ENCODE peak calls at places on chromosomes 2 and 18, in six cellular contexts. J, F, E, Y, P and A are unnamed samples.

GRCh38 chr2:221518201-221518936 is 53.7 kb downstream of the EPHA4 start:
- DNase-seq in Y (no peak), E (no peak), F (no peak), J (no peak), P (no peak), A (no peak)

GRCh38 chr2:206936006-206936405 is 3.3 kb upstream of the CPO start:
- DNase-seq in F (no peak), J (no peak), P (no peak), Y (no peak), E (peak), A (no peak)

GRCh38 chr2:239109916-239110545 is 262.1 kb downstream of the TWIST2 start:
- DNase-seq in J (no peak), P (no peak), E (no peak), Y (no peak), F (no peak), A (no peak)

GRCh38 chr2:96847586-96847985 is 3.8 kb upstream of the ANKRD23 start:
- DNase-seq in F (no peak), J (no peak), P (no peak), E (no peak), Y (no peak), A (no peak)

GRCh38 chr2:72887032-72887835 is at the start of gene SPR:
- DNase-seq in Y (peak), E (peak), P (peak), J (peak), F (peak), A (peak)

GRCh38 chr2:181457741-181458425 is 697 bp downstream of the ITGA4 start:
- DNase-seq in P (peak), J (peak), F (peak), Y (no peak), E (peak), A (peak)

GRCh38 chr18:67525328-67526110 is 9.0 kb upstream of the DSEL start:
- DNase-seq in E (peak), Y (peak), F (peak), P (peak), J (peak), A (no peak)

GRCh38 chr2:210558708-210559107 is 2.3 kb downstream of the CPS1 start:
- DNase-seq in P (no peak), Y (no peak), F (no peak), J (no peak), E (no peak), A (no peak)

GRCh38 chr2:214774108-214774507 is 35.4 kb downstream of the BARD1 start:
- DNase-seq in Y (no peak), E (no peak), P (no peak), J (no peak), F (no peak), A (no peak)

GRCh38 chr2:20351555-20352229 is 1.0 kb upstream of the PUM2 start:
- DNase-seq in P (no peak), E (no peak), Y (no peak), F (no peak), J (peak), A (peak)

GRCh38 chr2:55408098-55408882 is 11.4 kb downstream of the CCDC88A start:
- DNase-seq in F (no peak), E (no peak), J (no peak), P (no peak), Y (no peak), A (no peak)

GRCh38 chr2:45232824-45233223 is 223.6 kb upstream of the SIX2 start:
- DNase-seq in Y (no peak), F (no peak), E (no peak), J (no peak), P (no peak), A (no peak)

GRCh38 chr2:36459725-36460137 is 104.2 kb downstream of the CRIM1 start:
- DNase-seq in Y (peak), E (peak), P (peak), J (peak), F (no peak), A (peak)

GRCh38 chr2:66058675-66059074 is 376.2 kb upstream of the MEIS1 start:
- DNase-seq in J (no peak), Y (no peak), E (no peak), P (no peak), F (no peak), A (no peak)

GRCh38 chr2:25606892-25607291 is 66.5 kb downstream of the DTNB start:
- DNase-seq in F (no peak), E (peak), J (no peak), Y (peak), P (no peak), A (peak)

GRCh38 chr2:164430166-164430783 is 191.0 kb downstream of the GRB14 start:
- DNase-seq in P (no peak), F (no peak), J (peak), Y (peak), E (peak), A (peak)

GRCh38 chr18:8982416-8983183 is 119.9 kb upstream of the NDUFV2 start:
- DNase-seq in F (peak), J (peak), E (peak), Y (peak), P (peak), A (peak)

GRCh38 chr2:224055101-224055500 is 16.0 kb upstream of the SERPINE2 start:
- DNase-seq in J (no peak), F (no peak), E (no peak), P (no peak), Y (no peak), A (no peak)

GRCh38 chr18:58576641-58577251 is 52.1 kb downstream of the ALPK2 start:
- DNase-seq in Y (no peak), E (no peak), F (no peak), J (no peak), P (no peak), A (no peak)

GRCh38 chr18:8300749-8301148 is 308.5 kb upstream of the RAB12 start:
- DNase-seq in F (no peak), E (no peak), P (no peak), Y (no peak), J (no peak), A (no peak)

GRCh38 chr2:156541229-156541628 is 105.0 kb downstream of the GPD2 start:
- DNase-seq in P (no peak), E (no peak), J (no peak), Y (no peak), F (no peak), A (no peak)

GRCh38 chr2:180222642-180223041 is 215.5 kb upstream of the CWC22 start:
- DNase-seq in F (peak), J (no peak), E (no peak), P (no peak), Y (no peak), A (no peak)

GRCh38 chr2:13652531-13653313 is 936.0 kb downstream of the TRIB2 start:
- DNase-seq in Y (no peak), F (no peak), E (no peak), J (no peak), P (no peak), A (no peak)

GRCh38 chr2:169933124-169933711 is 106.0 kb downstream of the UBR3 start:
- DNase-seq in E (no peak), Y (peak), J (no peak), P (no peak), F (no peak), A (peak)

GRCh38 chr2:2546046-2546445 is 215.0 kb upstream of the MYT1L start:
- DNase-seq in P (no peak), F (no peak), J (no peak), Y (no peak), E (no peak), A (no peak)

GRCh38 chr2:227627769-227628168 is 10.5 kb downstream of the SCYGR4 start:
- DNase-seq in J (no peak), E (no peak), P (no peak), F (no peak), Y (no peak), A (no peak)

GRCh38 chr2:166917433-166917832 is 29.2 kb downstream of the XIRP2 start:
- DNase-seq in F (no peak), P (no peak), E (no peak), Y (no peak), J (no peak), A (no peak)

GRCh38 chr2:176445831-176446433 is 176.7 kb downstream of the MTX2 start:
- DNase-seq in J (no peak), F (no peak), P (no peak), Y (no peak), E (no peak), A (no peak)

GRCh38 chr2:52368141-52368540 is 1336.2 kb upstream of the NRXN1 start:
- DNase-seq in E (no peak), J (no peak), Y (no peak), F (no peak), P (no peak), A (no peak)

GRCh38 chr2:169771612-169772011 is 27.1 kb upstream of the SSB start:
- DNase-seq in F (no peak), P (no peak), Y (no peak), E (no peak), J (no peak), A (no peak)

DNA sequence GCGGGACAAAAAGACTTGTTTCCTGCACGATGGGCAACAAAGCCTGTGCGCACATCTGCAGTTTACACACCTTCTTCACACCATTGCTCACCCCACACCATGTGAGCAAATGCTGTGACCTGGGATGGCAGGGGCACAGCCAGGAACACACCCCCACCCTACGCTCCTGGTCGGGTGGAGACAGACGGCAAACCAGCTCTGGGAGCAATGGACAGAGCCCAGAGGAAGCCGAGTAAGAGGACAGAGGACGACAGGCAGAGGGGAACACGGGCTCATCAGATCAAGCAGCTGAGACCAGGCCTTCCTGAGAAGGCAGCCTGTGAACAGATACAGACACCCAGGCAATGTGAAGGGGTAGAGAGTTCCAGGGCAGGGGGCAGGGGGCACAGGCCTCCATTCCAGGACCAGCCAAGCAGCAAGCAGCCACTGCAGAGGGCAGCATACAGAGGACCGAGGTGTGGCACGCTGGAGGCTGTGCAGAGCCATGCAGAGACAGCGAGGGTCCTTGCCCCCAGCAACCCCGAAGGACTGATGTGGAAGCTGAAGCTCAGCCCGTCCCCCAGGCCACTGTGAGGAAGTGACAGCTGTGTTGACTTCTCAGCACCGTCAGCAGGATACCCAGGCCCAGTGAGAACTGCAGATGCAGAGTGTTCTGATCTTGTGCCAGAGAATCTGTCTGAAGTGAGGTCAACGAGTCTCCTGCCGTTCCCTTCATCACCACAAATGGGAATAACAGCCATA is 46.2 kb downstream of the PARD6G start:
- DNase-seq in J (no peak), F (peak), E (no peak), Y (no peak), P (no peak), A (no peak)
- TF ChIP-seq POLR2A in J (no peak), F (no peak), E (no peak), Y (no peak), P (no peak), A (no peak)

DNA sequence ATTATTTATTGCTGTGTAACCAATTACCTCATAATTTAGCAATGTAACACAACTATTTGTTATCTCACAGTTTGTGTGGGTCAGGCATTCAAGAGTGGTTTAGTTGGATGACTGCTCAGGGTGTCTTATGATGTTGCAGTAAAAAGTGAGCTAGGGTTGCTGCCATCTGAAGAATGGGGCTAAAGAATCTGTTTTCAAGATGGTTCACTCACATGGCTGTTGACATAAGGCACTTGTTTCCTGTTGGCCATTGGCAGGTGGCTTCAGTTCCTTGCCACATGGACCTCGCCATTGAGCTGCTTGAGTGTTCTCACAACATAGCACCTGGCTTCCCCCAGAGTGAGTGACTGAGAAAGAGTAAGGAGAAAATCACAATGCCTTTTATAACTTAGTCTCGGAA is 123.2 kb downstream of the TMEM17 start:
- DNase-seq in F (no peak), P (no peak), J (no peak), Y (no peak), E (no peak), A (no peak)
- TF ChIP-seq POLR2A in F (no peak), P (no peak), J (no peak), Y (no peak), E (no peak), A (no peak)

GRCh38 chr2:191961556-191961955 is 114.7 kb upstream of the CAVIN2 start:
- DNase-seq in Y (no peak), E (no peak), J (no peak), F (no peak), P (no peak), A (no peak)
- TF ChIP-seq POLR2A in Y (no peak), E (no peak), J (no peak), F (no peak), P (no peak), A (no peak)

GRCh38 chr18:80108739-80109675 is at the start of gene ADNP2:
- DNase-seq in Y (peak), F (peak), J (peak), E (peak), P (peak), A (peak)
- TF ChIP-seq POLR2A in Y (peak), F (no peak), J (peak), E (peak), P (no peak), A (peak)

GRCh38 chr2:241690202-241690717 is 3.6 kb upstream of the DTYMK start:
- DNase-seq in P (no peak), E (no peak), Y (no peak), J (no peak), F (no peak), A (no peak)

GRCh38 chr2:241686322-241686648 is 330 bp downstream of the DTYMK start:
- DNase-seq in Y (no peak), P (no peak), F (no peak), J (no peak), E (no peak), A (peak)

GRCh38 chr2:241692448-241692847 is 5.8 kb upstream of the DTYMK start:
- DNase-seq in F (no peak), P (no peak), J (no peak), E (no peak), Y (no peak), A (no peak)

GRCh38 chr2:241689306-241689705 is 2.7 kb upstream of the DTYMK start:
- DNase-seq in F (no peak), P (no peak), J (no peak), E (no peak), Y (no peak), A (no peak)

DNA sequence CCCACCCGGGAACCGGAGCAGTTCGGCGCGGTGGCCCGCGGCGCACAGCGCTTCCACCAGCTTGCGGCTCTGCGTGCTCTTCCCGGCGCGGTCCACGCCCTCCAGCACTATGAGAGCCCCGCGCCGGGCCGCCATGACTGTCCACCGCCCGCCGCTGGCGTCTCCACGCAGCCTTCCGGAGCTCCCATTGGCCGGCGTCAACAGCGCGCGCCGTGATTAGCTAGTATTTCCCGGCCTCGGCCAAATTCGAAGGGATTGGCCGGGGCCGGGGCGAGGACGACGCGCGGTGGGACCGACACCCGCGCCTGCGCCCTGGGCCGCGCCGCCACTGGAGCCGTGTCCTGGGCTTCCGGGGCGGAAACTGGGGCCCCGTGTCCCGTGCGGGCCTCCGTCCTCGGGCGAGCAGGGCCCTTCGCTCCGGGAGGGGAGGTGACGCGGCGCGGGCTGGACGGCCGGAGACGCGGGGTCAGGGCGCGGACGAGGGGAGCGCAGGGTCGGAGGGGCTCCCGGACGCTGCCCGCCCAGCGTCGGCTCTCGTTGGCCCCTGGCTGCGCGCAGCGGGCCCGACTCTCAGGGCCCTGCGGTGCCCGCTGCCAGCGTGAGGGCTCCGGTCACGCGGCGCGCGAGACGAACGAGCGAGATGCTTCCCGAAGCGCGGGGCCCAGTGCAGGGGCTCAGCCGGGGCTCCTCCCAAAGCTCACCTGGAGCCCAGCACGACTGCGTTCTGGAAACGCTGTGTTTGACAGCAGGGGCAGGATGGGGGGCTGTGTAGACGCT is at the start of gene DTYMK:
- DNase-seq in Y (peak), F (peak), E (peak), J (peak), P (peak), A (peak)
- TF ChIP-seq POLR2A in Y (peak), F (no peak), E (peak), J (peak), P (peak), A (peak)